ENCODE peak calls at places on chromosomes 4 and X, in ten cellular contexts. Z, U, G, B, V, X, J, I, F and Y are unnamed samples.

GRCh38 chrX:113048896-113049295 is 208.3 kb upstream of the AMOT start:
- DNase-seq in Z (no peak), U (no peak), G (no peak), B (no peak), V (no peak), X (peak), J (no peak), I (no peak), F (no peak), Y (no peak)

GRCh38 chr4:124757121-124757520 is 44.6 kb upstream of the ANKRD50 start:
- DNase-seq in Z (no peak), U (no peak), G (no peak), B (no peak), V (no peak), X (peak), J (no peak), I (no peak), F (no peak), Y (peak)

GRCh38 chr4:55635760-55636621 is at the start of gene NMU:
- DNase-seq in Z (peak), U (no peak), G (peak), B (peak), V (no peak), X (peak), J (peak), I (peak), F (peak), Y (peak)

GRCh38 chr4:87819281-87819919 is 13.4 kb upstream of the MEPE start:
- DNase-seq in Z (no peak), U (no peak), G (no peak), B (no peak), V (no peak), X (peak), J (no peak), I (no peak), F (no peak), Y (peak)

GRCh38 chr4:3077796-3078195 is 3.3 kb downstream of the HTT start:
- DNase-seq in Z (no peak), U (no peak), G (no peak), B (no peak), V (no peak), X (no peak), J (no peak), I (no peak), F (no peak), Y (no peak)

GRCh38 chr4:70158576-70158975 is 4.5 kb downstream of the PRR27 start:
- DNase-seq in Z (no peak), U (no peak), G (no peak), B (no peak), V (no peak), X (no peak), J (no peak), I (peak), F (no peak), Y (no peak)

GRCh38 chr4:168308912-168309311 is 9.6 kb downstream of the DDX60 start:
- DNase-seq in Z (no peak), U (no peak), G (no peak), B (no peak), V (no peak), X (no peak), J (no peak), I (no peak), F (no peak), Y (no peak)

GRCh38 chrX:8204169-8204935 is 33.3 kb upstream of the VCX2 start:
- DNase-seq in Z (no peak), U (no peak), G (no peak), B (no peak), V (no peak), X (peak), J (no peak), I (no peak), F (no peak), Y (no peak)

GRCh38 chr4:20809796-20810195 is 109.5 kb downstream of the PACRGL start:
- DNase-seq in Z (no peak), U (no peak), G (no peak), B (no peak), V (no peak), X (peak), J (no peak), I (peak), F (peak), Y (no peak)

GRCh38 chrX:49915352-49916222 is 6.8 kb upstream of the CLCN5 start:
- DNase-seq in Z (no peak), U (peak), G (no peak), B (peak), V (no peak), X (peak), J (no peak), I (no peak), F (peak), Y (peak)

GRCh38 chrX:79325263-79325958 is 41.7 kb downstream of the ITM2A start:
- DNase-seq in Z (no peak), U (peak), G (no peak), B (no peak), V (no peak), X (no peak), J (no peak), I (no peak), F (no peak), Y (no peak)

GRCh38 chr4:138996090-138996489 is 19.5 kb upstream of the NOCT start:
- DNase-seq in Z (no peak), U (no peak), G (no peak), B (no peak), V (no peak), X (no peak), J (no peak), I (no peak), F (no peak), Y (no peak)

GRCh38 chr4:77586953-77587383 is 18.7 kb upstream of the CXCL13 start:
- DNase-seq in Z (no peak), U (no peak), G (no peak), B (no peak), V (no peak), X (peak), J (no peak), I (no peak), F (no peak), Y (peak)

GRCh38 chrX:16457239-16457638 is 192.7 kb upstream of the S100G start:
- DNase-seq in Z (no peak), U (no peak), G (no peak), B (no peak), V (no peak), X (no peak), J (no peak), I (no peak), F (no peak), Y (no peak)

GRCh38 chr4:165994706-165995105 is 121.7 kb downstream of the TLL1 start:
- DNase-seq in Z (no peak), U (no peak), G (no peak), B (no peak), V (no peak), X (no peak), J (no peak), I (no peak), F (no peak), Y (no peak)

GRCh38 chr4:35250771-35251170 is 993.5 kb downstream of the ARAP2 start:
- DNase-seq in Z (no peak), U (no peak), G (no peak), B (no peak), V (no peak), X (peak), J (no peak), I (no peak), F (no peak), Y (no peak)

GRCh38 chr4:17511041-17511949 is 595 bp downstream of the QDPR start:
- DNase-seq in Z (peak), U (no peak), G (peak), B (peak), V (peak), X (peak), J (peak), I (peak), F (peak), Y (peak)

GRCh38 chrX:118153270-118153669 is 36.7 kb upstream of the KLHL13 start:
- DNase-seq in Z (no peak), U (no peak), G (no peak), B (no peak), V (no peak), X (no peak), J (no peak), I (no peak), F (no peak), Y (no peak)

GRCh38 chr4:154422152-154422551 is 69.4 kb downstream of the DCHS2 start:
- DNase-seq in Z (no peak), U (no peak), G (no peak), B (no peak), V (no peak), X (no peak), J (no peak), I (no peak), F (no peak), Y (no peak)

GRCh38 chr4:23171971-23172370 is 479.2 kb downstream of the GBA3 start:
- DNase-seq in Z (no peak), U (no peak), G (no peak), B (no peak), V (no peak), X (peak), J (no peak), I (no peak), F (no peak), Y (peak)

GRCh38 chr4:11428701-11429571 is at the start of gene HS3ST1:
- DNase-seq in Z (peak), U (no peak), G (peak), B (peak), V (peak), X (peak), J (peak), I (peak), F (peak), Y (peak)

GRCh38 chrX:24428518-24428917 is 36.6 kb upstream of the PDK3 start:
- DNase-seq in Z (no peak), U (no peak), G (no peak), B (no peak), V (no peak), X (no peak), J (no peak), I (no peak), F (no peak), Y (no peak)

GRCh38 chr4:167100120-167100519 is 134.2 kb downstream of the SPOCK3 start:
- DNase-seq in Z (no peak), U (no peak), G (no peak), B (no peak), V (no peak), X (peak), J (no peak), I (no peak), F (no peak), Y (peak)

GRCh38 chr4:66959207-66959606 is 586.1 kb downstream of the CENPC start:
- DNase-seq in Z (no peak), U (no peak), G (no peak), B (no peak), V (no peak), X (peak), J (no peak), I (no peak), F (no peak), Y (no peak)

GRCh38 chr4:142901166-142901662 is 55.1 kb upstream of the INPP4B start:
- DNase-seq in Z (no peak), U (no peak), G (no peak), B (no peak), V (no peak), X (peak), J (no peak), I (no peak), F (no peak), Y (no peak)

GRCh38 chrX:69033936-69034335 is 131.3 kb downstream of the PJA1 start:
- DNase-seq in Z (no peak), U (no peak), G (no peak), B (no peak), V (no peak), X (no peak), J (no peak), I (no peak), F (no peak), Y (no peak)

GRCh38 chrX:154750301-154751120 is at the start of gene GAB3:
- DNase-seq in Z (peak), U (no peak), G (peak), B (no peak), V (no peak), X (no peak), J (peak), I (peak), F (no peak), Y (peak)

GRCh38 chr4:84877051-84877833 is 89.2 kb downstream of the WDFY3 start:
- DNase-seq in Z (no peak), U (no peak), G (no peak), B (no peak), V (no peak), X (peak), J (no peak), I (no peak), F (no peak), Y (peak)

GRCh38 chr4:78242071-78242470 is 184.9 kb downstream of the FRAS1 start:
- DNase-seq in Z (no peak), U (no peak), G (no peak), B (no peak), V (no peak), X (peak), J (no peak), I (no peak), F (no peak), Y (no peak)

GRCh38 chr4:182642831-182643230 is 274.4 kb downstream of the DCTD start:
- DNase-seq in Z (no peak), U (no peak), G (no peak), B (no peak), V (no peak), X (no peak), J (no peak), I (no peak), F (no peak), Y (peak)

GRCh38 chrX:73214366-73215094 is at the start of gene NAP1L2:
- DNase-seq in Z (peak), U (peak), G (peak), B (peak), V (peak), X (peak), J (peak), I (peak), F (no peak), Y (peak)

GRCh38 chr4:109079177-109079576 is 223.3 kb downstream of the COL25A1 start:
- DNase-seq in Z (no peak), U (no peak), G (no peak), B (no peak), V (no peak), X (peak), J (no peak), I (no peak), F (no peak), Y (peak)

GRCh38 chr4:136036744-136037143 is 1495.5 kb downstream of the PCDH18 start:
- DNase-seq in Z (no peak), U (no peak), G (no peak), B (no peak), V (no peak), X (peak), J (no peak), I (no peak), F (peak), Y (peak)

DNA sequence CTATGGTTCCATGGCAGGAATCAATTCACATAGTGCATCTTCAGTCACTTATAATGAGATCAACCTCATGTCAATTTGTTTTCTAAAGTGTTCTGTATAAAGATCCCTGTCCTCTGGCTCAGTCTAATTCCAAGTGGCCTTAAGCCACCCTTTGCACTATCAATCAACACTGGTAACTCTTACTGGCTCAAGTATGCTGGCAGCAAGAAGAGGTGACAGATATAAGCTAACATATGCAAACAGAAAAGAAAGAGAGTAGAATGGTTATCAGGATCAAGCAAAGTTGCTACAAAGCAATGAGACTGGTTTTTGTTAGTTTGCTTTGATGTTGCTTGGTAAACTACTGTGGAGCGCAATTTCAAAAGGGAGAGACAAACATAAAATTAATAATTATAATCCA is 67.0 kb downstream of the AMMECR1 start:
- DNase-seq in Z (no peak), U (no peak), G (no peak), B (no peak), V (no peak), X (no peak), J (no peak), I (no peak), F (no peak), Y (no peak)
- TF ChIP-seq CTCF in Z (no peak), U (no peak), G (no peak), B (no peak), V (no peak), X (no peak), J (no peak), I (no peak), F (no peak), Y (no peak)

DNA sequence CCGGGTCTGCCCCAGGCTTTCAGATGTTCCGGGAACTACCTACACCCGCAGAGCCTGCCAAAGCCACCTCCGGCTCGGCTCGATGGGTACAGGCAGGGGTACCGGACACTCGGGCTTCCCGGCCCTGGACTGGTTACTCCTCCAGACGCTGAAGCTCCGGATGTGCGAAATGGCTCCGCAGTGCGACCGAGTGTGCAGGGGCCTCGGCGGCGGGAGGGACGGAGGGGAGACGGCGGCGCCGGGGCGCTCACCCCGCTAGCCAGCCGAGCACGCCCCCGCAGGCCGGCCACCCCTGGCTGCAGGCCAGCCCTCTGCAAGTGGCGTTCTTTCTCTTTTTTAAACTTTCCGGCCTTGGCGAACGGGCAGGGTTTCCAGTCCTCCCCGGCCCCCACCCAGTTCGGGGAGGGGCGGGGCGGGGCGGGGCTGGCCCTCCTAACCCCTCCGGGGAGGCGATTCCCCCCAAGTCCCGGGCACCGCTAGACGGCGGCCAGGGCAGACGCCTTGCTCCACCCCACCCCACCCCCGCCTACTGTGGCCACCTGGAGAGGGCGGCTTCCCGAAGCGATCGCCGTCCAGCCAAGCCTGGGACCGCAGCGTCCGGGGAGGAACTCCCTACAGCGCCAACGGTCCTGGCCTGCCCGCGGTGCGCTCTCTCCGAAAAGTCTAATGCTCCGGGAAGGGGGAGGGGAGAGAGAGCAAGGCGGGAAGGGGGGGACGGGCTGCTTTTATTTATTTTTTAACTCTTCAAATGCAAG is 7.5 kb downstream of the BCOR start:
- DNase-seq in Z (no peak), U (no peak), G (peak), B (no peak), V (no peak), X (no peak), J (peak), I (peak), F (no peak), Y (no peak)
- H3K4me3 ChIP-seq in Z (peak), U (no peak), G (peak), B (peak), V (peak), X (no peak), J (peak), I (peak), F (peak), Y (peak)

GRCh38 chr4:16278178-16278577 is 51.9 kb upstream of the TAPT1 start:
- DNase-seq in Z (no peak), U (no peak), G (no peak), B (no peak), V (no peak), X (no peak), J (no peak), I (no peak), F (no peak), Y (no peak)
- TF ChIP-seq CTCF in Z (no peak), U (no peak), G (no peak), B (no peak), V (no peak), X (no peak), J (peak), I (no peak), F (peak), Y (peak)

DNA sequence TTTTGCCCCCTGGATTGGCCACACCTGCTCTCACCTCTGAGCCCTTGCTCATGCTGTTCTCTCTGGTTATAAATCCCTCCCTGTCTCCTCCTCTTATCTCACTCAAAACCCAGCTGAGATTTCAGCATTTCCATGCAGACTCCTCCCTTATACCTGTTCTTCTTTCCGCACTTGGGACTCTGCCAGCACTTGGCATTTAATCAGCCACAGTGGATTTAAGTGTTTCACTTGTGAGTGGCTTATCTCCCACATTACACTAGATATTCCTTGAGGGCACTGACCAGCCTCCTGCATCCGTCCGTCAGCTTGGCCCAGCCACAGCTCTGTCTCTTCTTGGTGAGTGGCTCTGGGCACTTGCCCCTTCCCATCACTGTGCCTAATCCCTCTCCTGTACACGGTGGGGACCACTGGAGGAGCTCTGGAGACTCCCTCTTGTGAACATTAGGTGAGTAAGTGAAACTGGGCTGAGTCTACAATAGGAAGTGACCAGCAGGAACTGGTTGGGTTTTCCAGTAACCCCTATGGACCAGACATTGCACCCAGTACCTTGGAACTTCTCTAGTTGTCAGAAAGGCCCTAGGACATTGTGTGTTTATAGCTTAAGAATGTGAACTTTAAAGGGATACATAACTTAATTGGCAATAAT is 19.9 kb downstream of the FGFBP1 start:
- DNase-seq in Z (no peak), U (no peak), G (no peak), B (no peak), V (no peak), X (peak), J (no peak), I (peak), F (no peak), Y (no peak)
- H3K4me3 ChIP-seq in Z (no peak), U (no peak), G (no peak), B (no peak), V (no peak), X (no peak), J (no peak), I (no peak), F (no peak), Y (no peak)

GRCh38 chr4:4866833-4867744 is 7.6 kb downstream of the MSX1 start:
- DNase-seq in Z (peak), U (no peak), G (peak), B (no peak), V (no peak), X (no peak), J (no peak), I (no peak), F (no peak), Y (no peak)
- TF ChIP-seq CTCF in Z (no peak), U (no peak), G (peak), B (no peak), V (no peak), X (no peak), J (peak), I (no peak), F (no peak), Y (no peak)

DNA sequence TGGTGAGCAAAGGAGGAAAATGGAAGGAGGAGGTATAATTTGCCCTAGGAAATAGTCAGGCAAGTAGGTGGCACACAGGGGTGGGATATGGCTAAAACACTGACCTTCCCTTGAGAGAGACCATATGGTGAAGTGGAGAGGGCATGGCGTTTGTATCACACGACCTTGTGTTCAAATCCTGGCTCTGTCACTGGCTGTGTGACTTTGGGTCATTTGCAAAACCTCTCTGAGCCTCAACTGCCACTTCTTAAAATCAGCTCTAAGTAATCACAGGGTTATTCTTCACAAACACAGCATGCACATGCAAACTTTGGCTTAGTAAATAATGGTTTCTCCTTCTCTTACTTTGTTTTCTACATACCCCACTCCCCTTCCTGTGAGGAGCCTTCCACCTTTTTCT is 8.7 kb downstream of the PDGFRA start:
- DNase-seq in Z (no peak), U (no peak), G (no peak), B (no peak), V (no peak), X (no peak), J (no peak), I (no peak), F (no peak), Y (no peak)
- H3K4me3 ChIP-seq in Z (no peak), U (no peak), G (no peak), B (no peak), V (no peak), X (no peak), J (no peak), I (no peak), F (no peak), Y (no peak)